ENCODE peak calls at places on chromosomes 12 and 14, in ten cellular contexts. G is GM03348; T is choroid plexus epithelial cell; A is stimulated activated CD4-positive, alpha-beta T cell treated with anti-CD3 and anti-CD28 coated beads, TNF-alpha, amount 100 ng/mL, for 4 hours; V is WTC11; R is T-helper 1 cell; J is GM12865; W is OCI-M1; F is progenitor cell of endocrine pancreas; O is RPMI8226. Z is an unnamed sample.

GRCh38 chr14:63918411-63918810 is 65.6 kb downstream of the SYNE2 start:
- DNase-seq in G (no peak), T (no peak), A (no peak), V (no peak), R (no peak), J (no peak), W (no peak), F (no peak), O (no peak), Z (no peak)

GRCh38 chr12:27779416-27779815 is 617 bp upstream of the KLHL42 start:
- DNase-seq in G (no peak), T (peak), A (no peak), V (peak), R (no peak), J (peak), W (peak), F (peak), O (peak), Z (no peak)

GRCh38 chr14:100560471-100560870 is 26.7 kb downstream of the BEGAIN start:
- DNase-seq in G (no peak), T (no peak), A (no peak), V (no peak), R (no peak), J (no peak), W (no peak), F (no peak), O (no peak), Z (no peak)

GRCh38 chr12:123363743-123364531 is 710 bp downstream of the SBNO1 start:
- DNase-seq in G (peak), T (no peak), A (peak), V (peak), R (peak), J (peak), W (peak), F (peak), O (peak), Z (peak)

GRCh38 chr12:103053089-103053488 is 95.6 kb downstream of the ASCL1 start:
- DNase-seq in G (no peak), T (no peak), A (no peak), V (no peak), R (no peak), J (no peak), W (no peak), F (no peak), O (no peak), Z (no peak)

GRCh38 chr12:128786741-128787391 is 36.9 kb downstream of the SLC15A4 start:
- DNase-seq in G (no peak), T (no peak), A (no peak), V (no peak), R (no peak), J (no peak), W (no peak), F (no peak), O (no peak), Z (no peak)

GRCh38 chr14:45434221-45434620 is 181.2 kb upstream of the MIS18BP1 start:
- DNase-seq in G (no peak), T (no peak), A (no peak), V (no peak), R (no peak), J (no peak), W (no peak), F (no peak), O (no peak), Z (no peak)

GRCh38 chr12:132601171-132601883 is 9.1 kb downstream of the LRCOL1 start:
- DNase-seq in G (no peak), T (no peak), A (no peak), V (no peak), R (no peak), J (no peak), W (no peak), F (no peak), O (no peak), Z (no peak)

GRCh38 chr14:38257500-38257899 is 1.6 kb upstream of the CLEC14A start:
- DNase-seq in G (no peak), T (peak), A (no peak), V (no peak), R (no peak), J (no peak), W (no peak), F (no peak), O (no peak), Z (no peak)

GRCh38 chr12:100656806-100657205 is 83.3 kb downstream of the GAS2L3 start:
- DNase-seq in G (no peak), T (no peak), A (no peak), V (no peak), R (no peak), J (no peak), W (no peak), F (no peak), O (no peak), Z (no peak)

GRCh38 chr14:60648169-60648933 is 926 bp downstream of the SIX1 start:
- DNase-seq in G (peak), T (peak), A (no peak), V (peak), R (no peak), J (no peak), W (no peak), F (no peak), O (no peak), Z (no peak)

GRCh38 chr14:92794547-92794941 is 439 bp downstream of the GOLGA5 start:
- DNase-seq in G (peak), T (no peak), A (no peak), V (peak), R (no peak), J (peak), W (peak), F (no peak), O (no peak), Z (no peak)

GRCh38 chr12:119989619-119990381 is 764 bp downstream of the BICDL1 start:
- DNase-seq in G (peak), T (peak), A (peak), V (peak), R (peak), J (peak), W (peak), F (peak), O (peak), Z (peak)

GRCh38 chr12:47088021-47088944 is 8.5 kb upstream of the AMIGO2 start:
- DNase-seq in G (no peak), T (peak), A (no peak), V (no peak), R (no peak), J (no peak), W (no peak), F (no peak), O (no peak), Z (no peak)

GRCh38 chr12:848519-849191 is 96.3 kb downstream of the WNK1 start:
- DNase-seq in G (peak), T (peak), A (no peak), V (no peak), R (no peak), J (no peak), W (peak), F (no peak), O (no peak), Z (no peak)

GRCh38 chr12:89236237-89236636 is 116.1 kb downstream of the DUSP6 start:
- DNase-seq in G (peak), T (peak), A (no peak), V (no peak), R (no peak), J (no peak), W (peak), F (no peak), O (no peak), Z (no peak)

GRCh38 chr14:73198253-73198652 is 39.1 kb upstream of the PAPLN start:
- DNase-seq in G (no peak), T (no peak), A (no peak), V (no peak), R (no peak), J (no peak), W (no peak), F (no peak), O (no peak), Z (no peak)

GRCh38 chr12:76569685-76570604 is 10.4 kb upstream of the OSBPL8 start:
- DNase-seq in G (no peak), T (no peak), A (no peak), V (no peak), R (no peak), J (no peak), W (peak), F (no peak), O (no peak), Z (no peak)

GRCh38 chr14:104085032-104085888 is at the start of gene ASPG:
- DNase-seq in G (no peak), T (no peak), A (no peak), V (peak), R (peak), J (no peak), W (no peak), F (no peak), O (no peak), Z (peak)

GRCh38 chr14:101373690-101374295 is 187.5 kb upstream of the DIO3 start:
- DNase-seq in G (no peak), T (no peak), A (no peak), V (no peak), R (no peak), J (no peak), W (no peak), F (no peak), O (no peak), Z (no peak)

GRCh38 chr12:82650627-82651337 is 35.9 kb upstream of the TMTC2 start:
- DNase-seq in G (no peak), T (peak), A (no peak), V (no peak), R (no peak), J (peak), W (peak), F (no peak), O (peak), Z (no peak)

GRCh38 chr12:98998697-98999299 is 353.7 kb downstream of the APAF1 start:
- DNase-seq in G (peak), T (peak), A (no peak), V (no peak), R (no peak), J (peak), W (peak), F (no peak), O (peak), Z (no peak)

GRCh38 chr12:46808317-46808716 is 17.5 kb downstream of the SLC38A4 start:
- DNase-seq in G (no peak), T (no peak), A (no peak), V (no peak), R (no peak), J (no peak), W (no peak), F (no peak), O (no peak), Z (no peak)

GRCh38 chr12:25775968-25776367 is 182.5 kb upstream of the RASSF8 start:
- DNase-seq in G (peak), T (peak), A (no peak), V (no peak), R (no peak), J (no peak), W (peak), F (no peak), O (no peak), Z (no peak)

GRCh38 chr14:104794099-104794498 is 1.4 kb downstream of the AKT1 start:
- DNase-seq in G (peak), T (peak), A (no peak), V (peak), R (no peak), J (peak), W (no peak), F (peak), O (no peak), Z (no peak)

GRCh38 chr12:91127296-91127695 is 16.0 kb upstream of the LUM start:
- DNase-seq in G (no peak), T (no peak), A (no peak), V (no peak), R (no peak), J (no peak), W (no peak), F (no peak), O (no peak), Z (no peak)

GRCh38 chr12:57983150-57983857 is 41.9 kb downstream of the ATP23 start:
- DNase-seq in G (peak), T (peak), A (no peak), V (peak), R (no peak), J (peak), W (peak), F (no peak), O (peak), Z (no peak)

GRCh38 chr12:6157482-6157881 is 33.0 kb upstream of the VWF start:
- DNase-seq in G (no peak), T (no peak), A (no peak), V (no peak), R (no peak), J (no peak), W (no peak), F (no peak), O (no peak), Z (no peak)

GRCh38 chr12:126093911-126094310 is 1028.7 kb downstream of the AACS start:
- DNase-seq in G (no peak), T (peak), A (no peak), V (no peak), R (no peak), J (no peak), W (no peak), F (no peak), O (no peak), Z (no peak)